ENCODE peak calls at places on chromosomes 4 and X, in seven cellular contexts. One of them, this sample, is unnamed.

GRCh38 chr4:167774646-167775045 is 317.7 kb upstream of the ANXA10 start:
- ATAC-seq in right cardiac atrium: no peak
- ATAC-seq in right lobe of liver: no peak
- ATAC-seq in IMR-90: no peak
- ATAC-seq in pancreas: no peak
- ATAC-seq in activated CD4-positive, alpha-beta T cell treated with anti-CD3 and anti-CD28 coated beads for 36 hours: no peak
- ATAC-seq in Panc1: no peak
- ATAC-seq in this sample: no peak

GRCh38 chr4:6549445-6549844 is 25.5 kb upstream of the MAN2B2 start:
- ATAC-seq in activated CD4-positive, alpha-beta T cell treated with anti-CD3 and anti-CD28 coated beads for 36 hours: no peak
- ATAC-seq in pancreas: no peak
- ATAC-seq in IMR-90: no peak
- ATAC-seq in Panc1: peak
- ATAC-seq in right lobe of liver: no peak
- ATAC-seq in right cardiac atrium: no peak
- ATAC-seq in this sample: no peak

GRCh38 chr4:128528177-128528576 is 240.6 kb upstream of the PGRMC2 start:
- ATAC-seq in IMR-90: no peak
- ATAC-seq in right lobe of liver: no peak
- ATAC-seq in activated CD4-positive, alpha-beta T cell treated with anti-CD3 and anti-CD28 coated beads for 36 hours: no peak
- ATAC-seq in right cardiac atrium: no peak
- ATAC-seq in Panc1: no peak
- ATAC-seq in pancreas: no peak
- ATAC-seq in this sample: no peak

GRCh38 chr4:15809058-15809457 is 30.9 kb downstream of the CD38 start:
- ATAC-seq in right lobe of liver: peak
- ATAC-seq in activated CD4-positive, alpha-beta T cell treated with anti-CD3 and anti-CD28 coated beads for 36 hours: peak
- ATAC-seq in IMR-90: no peak
- ATAC-seq in right cardiac atrium: peak
- ATAC-seq in pancreas: no peak
- ATAC-seq in Panc1: no peak
- ATAC-seq in this sample: peak

GRCh38 chr4:78647272-78647671 is 95.7 kb downstream of the ANXA3 start:
- ATAC-seq in right cardiac atrium: no peak
- ATAC-seq in activated CD4-positive, alpha-beta T cell treated with anti-CD3 and anti-CD28 coated beads for 36 hours: no peak
- ATAC-seq in right lobe of liver: no peak
- ATAC-seq in IMR-90: no peak
- ATAC-seq in pancreas: no peak
- ATAC-seq in Panc1: no peak
- ATAC-seq in this sample: no peak

GRCh38 chr4:37928896-37929537 is 31.2 kb upstream of the PTTG2 start:
- ATAC-seq in IMR-90: no peak
- ATAC-seq in activated CD4-positive, alpha-beta T cell treated with anti-CD3 and anti-CD28 coated beads for 36 hours: peak
- ATAC-seq in right lobe of liver: no peak
- ATAC-seq in right cardiac atrium: no peak
- ATAC-seq in Panc1: no peak
- ATAC-seq in pancreas: no peak
- ATAC-seq in this sample: no peak

GRCh38 chr4:158314756-158315487 is 104.6 kb downstream of the TMEM144 start:
- ATAC-seq in right lobe of liver: no peak
- ATAC-seq in IMR-90: peak
- ATAC-seq in activated CD4-positive, alpha-beta T cell treated with anti-CD3 and anti-CD28 coated beads for 36 hours: no peak
- ATAC-seq in right cardiac atrium: peak
- ATAC-seq in Panc1: no peak
- ATAC-seq in pancreas: peak
- ATAC-seq in this sample: peak

GRCh38 chr4:112002301-112002700 is 143.0 kb upstream of the FAM241A start:
- ATAC-seq in right lobe of liver: no peak
- ATAC-seq in Panc1: no peak
- ATAC-seq in activated CD4-positive, alpha-beta T cell treated with anti-CD3 and anti-CD28 coated beads for 36 hours: no peak
- ATAC-seq in pancreas: no peak
- ATAC-seq in IMR-90: no peak
- ATAC-seq in right cardiac atrium: no peak
- ATAC-seq in this sample: peak

GRCh38 chr4:4395849-4396627 is 9.1 kb downstream of the NSG1 start:
- ATAC-seq in IMR-90: peak
- ATAC-seq in right lobe of liver: no peak
- ATAC-seq in pancreas: peak
- ATAC-seq in activated CD4-positive, alpha-beta T cell treated with anti-CD3 and anti-CD28 coated beads for 36 hours: no peak
- ATAC-seq in Panc1: peak
- ATAC-seq in right cardiac atrium: no peak
- ATAC-seq in this sample: no peak

GRCh38 chr4:27218013-27218412 is 357.4 kb downstream of the STIM2 start:
- ATAC-seq in IMR-90: no peak
- ATAC-seq in pancreas: no peak
- ATAC-seq in right cardiac atrium: no peak
- ATAC-seq in activated CD4-positive, alpha-beta T cell treated with anti-CD3 and anti-CD28 coated beads for 36 hours: no peak
- ATAC-seq in Panc1: no peak
- ATAC-seq in right lobe of liver: no peak
- ATAC-seq in this sample: no peak

GRCh38 chr4:41164405-41164804 is 49.9 kb downstream of the APBB2 start:
- ATAC-seq in activated CD4-positive, alpha-beta T cell treated with anti-CD3 and anti-CD28 coated beads for 36 hours: no peak
- ATAC-seq in Panc1: no peak
- ATAC-seq in right cardiac atrium: no peak
- ATAC-seq in right lobe of liver: peak
- ATAC-seq in pancreas: no peak
- ATAC-seq in IMR-90: no peak
- ATAC-seq in this sample: no peak

GRCh38 chrX:10103023-10103422 is 53.8 kb upstream of the CLCN4 start:
- ATAC-seq in Panc1: no peak
- ATAC-seq in pancreas: peak
- ATAC-seq in IMR-90: no peak
- ATAC-seq in activated CD4-positive, alpha-beta T cell treated with anti-CD3 and anti-CD28 coated beads for 36 hours: no peak
- ATAC-seq in right cardiac atrium: no peak
- ATAC-seq in right lobe of liver: no peak
- ATAC-seq in this sample: no peak

GRCh38 chrX:107451754-107452153 is 2.3 kb downstream of the FRMPD3 start:
- ATAC-seq in pancreas: no peak
- ATAC-seq in IMR-90: no peak
- ATAC-seq in right cardiac atrium: no peak
- ATAC-seq in right lobe of liver: no peak
- ATAC-seq in Panc1: no peak
- ATAC-seq in activated CD4-positive, alpha-beta T cell treated with anti-CD3 and anti-CD28 coated beads for 36 hours: no peak
- ATAC-seq in this sample: no peak

GRCh38 chr4:152950402-152951274 is 14.5 kb downstream of the FHDC1 start:
- ATAC-seq in right cardiac atrium: peak
- ATAC-seq in pancreas: peak
- ATAC-seq in IMR-90: no peak
- ATAC-seq in activated CD4-positive, alpha-beta T cell treated with anti-CD3 and anti-CD28 coated beads for 36 hours: no peak
- ATAC-seq in Panc1: no peak
- ATAC-seq in right lobe of liver: no peak
- ATAC-seq in this sample: no peak

GRCh38 chrX:129845616-129846190 is 2.0 kb upstream of the ZDHHC9 start:
- ATAC-seq in right cardiac atrium: no peak
- ATAC-seq in Panc1: no peak
- ATAC-seq in activated CD4-positive, alpha-beta T cell treated with anti-CD3 and anti-CD28 coated beads for 36 hours: no peak
- ATAC-seq in IMR-90: no peak
- ATAC-seq in right lobe of liver: no peak
- ATAC-seq in pancreas: no peak
- ATAC-seq in this sample: peak

GRCh38 chrX:4484266-4484665 is 770.8 kb upstream of the PRKX start:
- ATAC-seq in right lobe of liver: no peak
- ATAC-seq in IMR-90: no peak
- ATAC-seq in activated CD4-positive, alpha-beta T cell treated with anti-CD3 and anti-CD28 coated beads for 36 hours: no peak
- ATAC-seq in pancreas: no peak
- ATAC-seq in Panc1: no peak
- ATAC-seq in right cardiac atrium: no peak
- ATAC-seq in this sample: no peak

GRCh38 chr4:53197760-53198150 is 168.1 kb downstream of the SCFD2 start:
- ATAC-seq in pancreas: no peak
- ATAC-seq in Panc1: no peak
- ATAC-seq in IMR-90: peak
- ATAC-seq in right cardiac atrium: no peak
- ATAC-seq in activated CD4-positive, alpha-beta T cell treated with anti-CD3 and anti-CD28 coated beads for 36 hours: no peak
- ATAC-seq in right lobe of liver: peak
- ATAC-seq in this sample: no peak

GRCh38 chr4:76758996-76759395 is 138.9 kb downstream of the SOWAHB start:
- ATAC-seq in IMR-90: no peak
- ATAC-seq in right lobe of liver: no peak
- ATAC-seq in activated CD4-positive, alpha-beta T cell treated with anti-CD3 and anti-CD28 coated beads for 36 hours: peak
- ATAC-seq in Panc1: no peak
- ATAC-seq in right cardiac atrium: no peak
- ATAC-seq in pancreas: no peak
- ATAC-seq in this sample: no peak

GRCh38 chr4:139901516-139902327 is 236.1 kb downstream of the MGST2 start:
- ATAC-seq in pancreas: peak
- ATAC-seq in right lobe of liver: peak
- ATAC-seq in activated CD4-positive, alpha-beta T cell treated with anti-CD3 and anti-CD28 coated beads for 36 hours: no peak
- ATAC-seq in IMR-90: peak
- ATAC-seq in Panc1: no peak
- ATAC-seq in right cardiac atrium: no peak
- ATAC-seq in this sample: peak

GRCh38 chr4:98586634-98587354 is 71.6 kb downstream of the TSPAN5 start:
- ATAC-seq in IMR-90: no peak
- ATAC-seq in right cardiac atrium: peak
- ATAC-seq in pancreas: no peak
- ATAC-seq in Panc1: no peak
- ATAC-seq in activated CD4-positive, alpha-beta T cell treated with anti-CD3 and anti-CD28 coated beads for 36 hours: no peak
- ATAC-seq in right lobe of liver: no peak
- ATAC-seq in this sample: no peak

GRCh38 chrX:150848914-150849365 is 49.5 kb downstream of the CD99L2 start:
- ATAC-seq in Panc1: peak
- ATAC-seq in IMR-90: no peak
- ATAC-seq in pancreas: peak
- ATAC-seq in right lobe of liver: peak
- ATAC-seq in right cardiac atrium: no peak
- ATAC-seq in activated CD4-positive, alpha-beta T cell treated with anti-CD3 and anti-CD28 coated beads for 36 hours: peak
- ATAC-seq in this sample: peak

GRCh38 chr4:184755278-184755677 is 21.4 kb upstream of the CENPU start:
- ATAC-seq in IMR-90: peak
- ATAC-seq in right lobe of liver: no peak
- ATAC-seq in pancreas: no peak
- ATAC-seq in Panc1: no peak
- ATAC-seq in right cardiac atrium: peak
- ATAC-seq in activated CD4-positive, alpha-beta T cell treated with anti-CD3 and anti-CD28 coated beads for 36 hours: no peak
- ATAC-seq in this sample: peak

GRCh38 chrX:14529288-14529989 is at the start of gene GLRA2:
- ATAC-seq in Panc1: no peak
- ATAC-seq in activated CD4-positive, alpha-beta T cell treated with anti-CD3 and anti-CD28 coated beads for 36 hours: no peak
- ATAC-seq in pancreas: peak
- ATAC-seq in right cardiac atrium: no peak
- ATAC-seq in right lobe of liver: no peak
- ATAC-seq in IMR-90: peak
- ATAC-seq in this sample: no peak

GRCh38 chr4:123397276-123398150 is 918 bp downstream of the SPRY1 start:
- ATAC-seq in right lobe of liver: peak
- ATAC-seq in activated CD4-positive, alpha-beta T cell treated with anti-CD3 and anti-CD28 coated beads for 36 hours: peak
- ATAC-seq in right cardiac atrium: peak
- ATAC-seq in pancreas: peak
- ATAC-seq in IMR-90: peak
- ATAC-seq in Panc1: peak
- ATAC-seq in this sample: peak

GRCh38 chr4:61070269-61070668 is 129.9 kb upstream of the ADGRL3 start:
- ATAC-seq in right cardiac atrium: no peak
- ATAC-seq in pancreas: no peak
- ATAC-seq in right lobe of liver: no peak
- ATAC-seq in activated CD4-positive, alpha-beta T cell treated with anti-CD3 and anti-CD28 coated beads for 36 hours: no peak
- ATAC-seq in Panc1: no peak
- ATAC-seq in IMR-90: no peak
- ATAC-seq in this sample: no peak

GRCh38 chrX:132373610-132374009 is 115.2 kb downstream of the MBNL3 start:
- ATAC-seq in Panc1: no peak
- ATAC-seq in pancreas: peak
- ATAC-seq in activated CD4-positive, alpha-beta T cell treated with anti-CD3 and anti-CD28 coated beads for 36 hours: no peak
- ATAC-seq in IMR-90: no peak
- ATAC-seq in right lobe of liver: peak
- ATAC-seq in right cardiac atrium: no peak
- ATAC-seq in this sample: no peak

This sample was measured in esophagus mucosa.